ENCODE peak calls at places on chromosomes 12 and 14, in six cellular contexts. One of them, this sample, is unnamed.

GRCh38 chr14:92677087-92677668 is 71.2 kb downstream of the LGMN start:
- DNase-seq in transverse colon: no peak
- DNase-seq in heart right ventricle: no peak
- DNase-seq in fibroblast of lung: no peak
- DNase-seq in stomach: no peak
- DNase-seq in CD4-positive, alpha-beta memory T cell: no peak
- DNase-seq in this sample: no peak

GRCh38 chr14:95993768-95994592 is 45.2 kb upstream of the C14orf132 start:
- DNase-seq in transverse colon: no peak
- DNase-seq in heart right ventricle: peak; percentile 16
- DNase-seq in fibroblast of lung: peak; percentile 43
- DNase-seq in stomach: no peak
- DNase-seq in CD4-positive, alpha-beta memory T cell: no peak
- DNase-seq in this sample: peak; percentile 23

GRCh38 chr12:24596768-24597388 is 352.0 kb downstream of the BCAT1 start:
- DNase-seq in transverse colon: no peak
- DNase-seq in heart right ventricle: no peak
- DNase-seq in fibroblast of lung: peak; percentile 49
- DNase-seq in stomach: no peak
- DNase-seq in CD4-positive, alpha-beta memory T cell: no peak
- DNase-seq in this sample: peak; percentile 2

GRCh38 chr12:86741531-86741930 is 485.3 kb upstream of the MGAT4C start:
- DNase-seq in transverse colon: no peak
- DNase-seq in heart right ventricle: no peak
- DNase-seq in fibroblast of lung: peak; percentile 20
- DNase-seq in stomach: no peak
- DNase-seq in CD4-positive, alpha-beta memory T cell: no peak
- DNase-seq in this sample: no peak

GRCh38 chr12:80044694-80045046 is 54.7 kb upstream of the OTOGL start:
- DNase-seq in transverse colon: no peak
- DNase-seq in heart right ventricle: no peak
- DNase-seq in fibroblast of lung: peak; percentile 94
- DNase-seq in stomach: no peak
- DNase-seq in CD4-positive, alpha-beta memory T cell: no peak
- DNase-seq in this sample: no peak

GRCh38 chr14:81400852-81401251 is 728 bp upstream of the STON2 start:
- DNase-seq in transverse colon: peak; percentile 72
- DNase-seq in heart right ventricle: peak; percentile 19
- DNase-seq in fibroblast of lung: peak; percentile 99
- DNase-seq in stomach: peak; percentile 42
- DNase-seq in CD4-positive, alpha-beta memory T cell: no peak
- DNase-seq in this sample: no peak

GRCh38 chr12:3225154-3225795 is 148.1 kb downstream of the TSPAN9 start:
- DNase-seq in transverse colon: no peak
- DNase-seq in heart right ventricle: no peak
- DNase-seq in fibroblast of lung: peak; percentile 82
- DNase-seq in stomach: no peak
- DNase-seq in CD4-positive, alpha-beta memory T cell: no peak
- DNase-seq in this sample: no peak

GRCh38 chr12:18864900-18865561 is 127.1 kb downstream of the CAPZA3 start:
- DNase-seq in transverse colon: no peak
- DNase-seq in heart right ventricle: no peak
- DNase-seq in fibroblast of lung: peak; percentile 71
- DNase-seq in stomach: no peak
- DNase-seq in CD4-positive, alpha-beta memory T cell: no peak
- DNase-seq in this sample: peak; percentile 52

GRCh38 chr14:58625438-58625837 is 12.3 kb upstream of the DACT1 start:
- DNase-seq in transverse colon: no peak
- DNase-seq in heart right ventricle: no peak
- DNase-seq in fibroblast of lung: no peak
- DNase-seq in stomach: no peak
- DNase-seq in CD4-positive, alpha-beta memory T cell: no peak
- DNase-seq in this sample: no peak

GRCh38 chr14:58631720-58632119 is 6.0 kb upstream of the DACT1 start:
- DNase-seq in transverse colon: no peak
- DNase-seq in heart right ventricle: no peak
- DNase-seq in fibroblast of lung: no peak
- DNase-seq in stomach: no peak
- DNase-seq in CD4-positive, alpha-beta memory T cell: no peak
- DNase-seq in this sample: no peak

GRCh38 chr14:58628381-58628780 is 9.4 kb upstream of the DACT1 start:
- DNase-seq in transverse colon: no peak
- DNase-seq in heart right ventricle: no peak
- DNase-seq in fibroblast of lung: peak; percentile 42
- DNase-seq in stomach: no peak
- DNase-seq in CD4-positive, alpha-beta memory T cell: no peak
- DNase-seq in this sample: no peak

GRCh38 chr14:58629273-58629672 is 8.5 kb upstream of the DACT1 start:
- DNase-seq in transverse colon: no peak
- DNase-seq in heart right ventricle: no peak
- DNase-seq in fibroblast of lung: no peak
- DNase-seq in stomach: no peak
- DNase-seq in CD4-positive, alpha-beta memory T cell: no peak
- DNase-seq in this sample: no peak

GRCh38 chr14:58626441-58626840 is 11.3 kb upstream of the DACT1 start:
- DNase-seq in transverse colon: no peak
- DNase-seq in heart right ventricle: no peak
- DNase-seq in fibroblast of lung: peak; percentile 70
- DNase-seq in stomach: no peak
- DNase-seq in CD4-positive, alpha-beta memory T cell: no peak
- DNase-seq in this sample: no peak
- H3K4me3 ChIP-seq in transverse colon: no peak overlapping the region
- H3K4me3 ChIP-seq in heart right ventricle: no peak overlapping the region
- H3K4me3 ChIP-seq in fibroblast of lung: no peak overlapping the region
- H3K4me3 ChIP-seq in stomach: no peak overlapping the region
- H3K4me3 ChIP-seq in CD4-positive, alpha-beta memory T cell: no peak overlapping the region
- H3K4me3 ChIP-seq in this sample: no peak overlapping the region

GRCh38 chr14:104695660-104696000 is 6.2 kb downstream of the INF2 start:
- DNase-seq in transverse colon: no peak
- DNase-seq in heart right ventricle: no peak
- DNase-seq in fibroblast of lung: no peak
- DNase-seq in stomach: no peak
- DNase-seq in CD4-positive, alpha-beta memory T cell: no peak
- DNase-seq in this sample: no peak
- H3K4me1 ChIP-seq in transverse colon: peaks cover 56% of the 10 kb centered on the region
- H3K4me1 ChIP-seq in heart right ventricle: peaks cover 100% of the 10 kb centered on the region
- H3K4me1 ChIP-seq in fibroblast of lung: peaks cover 40% of the 10 kb centered on the region
- H3K4me1 ChIP-seq in stomach: peaks cover 81% of the 10 kb centered on the region
- H3K4me1 ChIP-seq in CD4-positive, alpha-beta memory T cell: peaks cover 57% of the 10 kb centered on the region
- H3K4me1 ChIP-seq in this sample: no peaks in the 10 kb centered on the region

GRCh38 chr14:90674043-90674670 is 142.1 kb downstream of the TTC7B start:
- DNase-seq in transverse colon: no peak
- DNase-seq in heart right ventricle: no peak
- DNase-seq in fibroblast of lung: no peak
- DNase-seq in stomach: no peak
- DNase-seq in CD4-positive, alpha-beta memory T cell: no peak
- DNase-seq in this sample: no peak

GRCh38 chr14:90676356-90676755 is 139.9 kb downstream of the TTC7B start:
- DNase-seq in transverse colon: no peak
- DNase-seq in heart right ventricle: no peak
- DNase-seq in fibroblast of lung: peak; percentile 39
- DNase-seq in stomach: no peak
- DNase-seq in CD4-positive, alpha-beta memory T cell: no peak
- DNase-seq in this sample: no peak

GRCh38 chr14:90675399-90675798 is 140.8 kb downstream of the TTC7B start:
- DNase-seq in transverse colon: no peak
- DNase-seq in heart right ventricle: peak; percentile 28
- DNase-seq in fibroblast of lung: peak; percentile 67
- DNase-seq in stomach: no peak
- DNase-seq in CD4-positive, alpha-beta memory T cell: no peak
- DNase-seq in this sample: no peak

GRCh38 chr14:90676859-90677258 is 139.4 kb downstream of the TTC7B start:
- DNase-seq in transverse colon: no peak
- DNase-seq in heart right ventricle: no peak
- DNase-seq in fibroblast of lung: peak; percentile 37
- DNase-seq in stomach: no peak
- DNase-seq in CD4-positive, alpha-beta memory T cell: no peak
- DNase-seq in this sample: no peak

GRCh38 chr14:90674716-90675115 is 141.5 kb downstream of the TTC7B start:
- DNase-seq in transverse colon: no peak
- DNase-seq in heart right ventricle: no peak
- DNase-seq in fibroblast of lung: no peak
- DNase-seq in stomach: no peak
- DNase-seq in CD4-positive, alpha-beta memory T cell: no peak
- DNase-seq in this sample: no peak
- H3K27ac ChIP-seq in transverse colon: peak overlapping the region; percentile 70
- H3K27ac ChIP-seq in heart right ventricle: no peak overlapping the region
- H3K27ac ChIP-seq in fibroblast of lung: no peak overlapping the region
- H3K27ac ChIP-seq in stomach: no peak overlapping the region
- H3K27ac ChIP-seq in CD4-positive, alpha-beta memory T cell: no peak overlapping the region
- H3K27ac ChIP-seq in this sample: no peak overlapping the region

DNA sequence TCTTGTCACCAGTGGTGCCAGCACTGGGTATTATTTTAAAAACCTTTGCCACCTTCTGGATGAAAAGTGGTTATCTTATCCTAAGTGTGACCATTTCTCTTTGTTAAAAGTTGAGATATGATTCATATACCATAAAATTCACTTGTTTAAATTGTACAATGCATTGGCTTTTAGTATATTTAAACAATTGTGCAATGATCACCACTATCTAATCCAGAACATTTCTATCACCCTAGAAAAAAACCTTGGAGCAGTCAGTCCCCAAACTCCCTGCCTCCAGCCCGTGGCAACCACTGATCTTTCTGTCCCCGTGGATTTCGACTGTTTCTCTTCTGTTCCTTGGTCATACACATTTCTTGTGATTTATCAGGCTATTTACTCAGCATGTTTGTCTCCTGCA is 28.3 kb downstream of the SH2B3 start:
- DNase-seq in transverse colon: no peak
- DNase-seq in heart right ventricle: no peak
- DNase-seq in fibroblast of lung: no peak
- DNase-seq in stomach: no peak
- DNase-seq in CD4-positive, alpha-beta memory T cell: no peak
- DNase-seq in this sample: no peak
- H3K4me3 ChIP-seq in transverse colon: no peak overlapping the region
- H3K4me3 ChIP-seq in heart right ventricle: no peak overlapping the region
- H3K4me3 ChIP-seq in fibroblast of lung: no peak overlapping the region
- H3K4me3 ChIP-seq in stomach: no peak overlapping the region
- H3K4me3 ChIP-seq in CD4-positive, alpha-beta memory T cell: peak overlapping the region; percentile 38
- H3K4me3 ChIP-seq in this sample: no peak overlapping the region

DNA sequence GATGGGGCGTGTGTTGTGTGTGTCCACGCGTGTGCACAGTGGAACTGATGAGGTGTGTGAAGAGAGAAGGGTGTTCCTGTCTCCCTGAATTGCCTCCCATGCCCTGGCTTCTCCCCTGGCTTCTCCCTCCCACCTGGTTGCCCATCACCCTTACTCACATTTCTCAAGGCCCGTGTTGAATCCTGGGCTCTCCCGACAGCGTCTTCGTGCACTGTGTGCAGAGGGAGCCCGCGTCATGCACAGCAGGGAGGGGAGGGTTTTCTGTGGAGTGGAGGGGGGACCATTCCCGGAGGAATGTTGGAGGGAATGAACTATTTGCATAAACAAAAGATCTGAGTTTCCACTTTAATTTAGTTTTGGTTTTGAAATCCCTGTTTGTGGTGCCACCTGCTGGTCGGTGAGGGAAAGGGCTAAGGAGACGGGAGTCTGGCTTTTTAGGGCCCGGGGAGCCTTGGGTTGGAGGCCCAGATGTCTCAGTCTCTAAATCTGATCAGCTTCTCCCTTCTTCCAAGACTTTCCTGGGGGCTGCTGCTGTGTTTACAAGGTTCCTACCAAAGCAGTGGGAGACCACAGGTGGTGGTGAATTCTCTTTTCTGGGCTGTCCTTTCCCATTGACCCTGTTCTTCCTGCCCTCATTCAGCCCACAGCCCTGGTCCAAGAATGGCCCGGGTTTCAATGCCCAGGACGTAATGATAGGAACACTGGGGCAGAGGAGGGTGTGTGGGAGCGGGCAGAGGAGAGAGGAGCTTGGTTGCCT is at the start of gene C1R:
- DNase-seq in transverse colon: peak; percentile 79
- DNase-seq in heart right ventricle: peak; percentile 77
- DNase-seq in fibroblast of lung: peak; percentile 87
- DNase-seq in stomach: peak; percentile 77
- DNase-seq in CD4-positive, alpha-beta memory T cell: peak; percentile 71
- DNase-seq in this sample: peak; percentile 69
- H3K4me1 ChIP-seq in transverse colon: peaks cover 6% of the 10 kb centered on the region
- H3K4me1 ChIP-seq in heart right ventricle: peaks cover 24% of the 10 kb centered on the region
- H3K4me1 ChIP-seq in fibroblast of lung: peaks cover 16% of the 10 kb centered on the region
- H3K4me1 ChIP-seq in stomach: peaks cover 13% of the 10 kb centered on the region
- H3K4me1 ChIP-seq in CD4-positive, alpha-beta memory T cell: peaks cover 15% of the 10 kb centered on the region
- H3K4me1 ChIP-seq in this sample: no peaks in the 10 kb centered on the region

GRCh38 chr12:38516418-38516817 is 199.8 kb downstream of the ALG10B start:
- DNase-seq in transverse colon: no peak
- DNase-seq in heart right ventricle: no peak
- DNase-seq in fibroblast of lung: no peak
- DNase-seq in stomach: no peak
- DNase-seq in CD4-positive, alpha-beta memory T cell: no peak
- DNase-seq in this sample: no peak
- H3K27ac ChIP-seq in transverse colon: no peak overlapping the region
- H3K27ac ChIP-seq in heart right ventricle: no peak overlapping the region
- H3K27ac ChIP-seq in fibroblast of lung: no peak overlapping the region
- H3K27ac ChIP-seq in stomach: no peak overlapping the region
- H3K27ac ChIP-seq in CD4-positive, alpha-beta memory T cell: no peak overlapping the region
- H3K27ac ChIP-seq in this sample: no peak overlapping the region

GRCh38 chr12:32400866-32401265 is 1.5 kb downstream of the FGD4 start:
- DNase-seq in transverse colon: no peak
- DNase-seq in heart right ventricle: no peak
- DNase-seq in fibroblast of lung: no peak
- DNase-seq in stomach: no peak
- DNase-seq in CD4-positive, alpha-beta memory T cell: no peak
- DNase-seq in this sample: peak; percentile 77
- H3K4me3 ChIP-seq in transverse colon: peak overlapping the region; percentile 52
- H3K4me3 ChIP-seq in heart right ventricle: peak overlapping the region; percentile 98
- H3K4me3 ChIP-seq in fibroblast of lung: no peak overlapping the region
- H3K4me3 ChIP-seq in stomach: peak overlapping the region; percentile 84
- H3K4me3 ChIP-seq in CD4-positive, alpha-beta memory T cell: no peak overlapping the region
- H3K4me3 ChIP-seq in this sample: peak overlapping the region; percentile 50

DNA sequence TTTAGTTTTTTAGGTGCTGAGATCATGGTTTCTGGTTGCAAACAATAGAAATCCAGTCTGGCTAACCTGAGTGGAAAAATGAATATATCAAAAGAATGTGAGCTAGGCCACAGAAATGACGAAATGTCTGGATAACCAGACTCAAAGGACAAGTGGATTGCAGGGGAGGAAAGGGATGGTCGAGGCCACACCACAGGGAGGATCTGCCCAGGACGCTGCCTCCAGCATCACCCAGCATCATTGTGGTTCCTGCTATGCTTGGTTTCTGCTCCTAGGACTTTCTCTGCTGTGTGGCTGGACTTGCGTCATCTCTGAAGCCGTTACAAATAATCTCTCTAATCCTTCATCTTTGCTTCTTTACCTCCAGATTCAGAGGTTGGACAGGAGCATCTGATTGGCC is 80.4 kb downstream of the TTC8 start:
- DNase-seq in transverse colon: no peak
- DNase-seq in heart right ventricle: no peak
- DNase-seq in fibroblast of lung: peak; percentile 93
- DNase-seq in stomach: no peak
- DNase-seq in CD4-positive, alpha-beta memory T cell: no peak
- DNase-seq in this sample: no peak
- H3K4me1 ChIP-seq in transverse colon: no peaks in the 10 kb centered on the region
- H3K4me1 ChIP-seq in heart right ventricle: peaks cover 5% of the 10 kb centered on the region
- H3K4me1 ChIP-seq in fibroblast of lung: no peaks in the 10 kb centered on the region
- H3K4me1 ChIP-seq in stomach: no peaks in the 10 kb centered on the region
- H3K4me1 ChIP-seq in CD4-positive, alpha-beta memory T cell: no peaks in the 10 kb centered on the region
- H3K4me1 ChIP-seq in this sample: no peaks in the 10 kb centered on the region

DNA sequence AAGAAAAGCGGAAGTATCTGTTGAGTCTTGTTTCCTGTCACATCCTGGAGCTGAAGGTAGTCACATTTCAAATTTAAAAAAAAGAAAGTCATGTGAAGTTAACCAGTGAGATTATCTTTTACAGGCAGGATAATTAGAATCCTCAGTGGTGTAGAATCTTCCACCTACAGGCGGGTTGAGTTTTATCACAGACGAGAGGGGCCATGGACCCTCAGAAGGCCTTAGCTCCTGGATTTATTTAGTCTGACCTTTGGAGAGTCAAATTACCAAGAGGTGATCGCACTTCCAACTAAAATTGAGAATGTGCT is 13.0 kb upstream of the GNG2 start:
- DNase-seq in transverse colon: no peak
- DNase-seq in heart right ventricle: no peak
- DNase-seq in fibroblast of lung: no peak
- DNase-seq in stomach: no peak
- DNase-seq in CD4-positive, alpha-beta memory T cell: no peak
- DNase-seq in this sample: no peak
- H3K27ac ChIP-seq in transverse colon: peak overlapping the region; percentile 31
- H3K27ac ChIP-seq in heart right ventricle: no peak overlapping the region
- H3K27ac ChIP-seq in fibroblast of lung: no peak overlapping the region
- H3K27ac ChIP-seq in stomach: peak overlapping the region; percentile 87
- H3K27ac ChIP-seq in CD4-positive, alpha-beta memory T cell: peak overlapping the region; percentile 92
- H3K27ac ChIP-seq in this sample: peak overlapping the region; percentile 96